ENCODE peak calls at places on chromosome 9, in five cellular contexts. X is mesothelial cell of epicardium, S is GM12865, R is choroid plexus epithelial cell, M is kidney. D is an unnamed sample.
A peak's percentile ranks its signal among the peaks of the same experiment; 100 is the strongest.

GRCh38 chr9:8349928-8350327 is 550.4 kb upstream of the DMAC1 start:
- DNase-seq in X (no peak), S (no peak), R (no peak), M (no peak), D (no peak)

GRCh38 chr9:94875300-94876063 is 149.0 kb downstream of the AOPEP start:
- DNase-seq in X (no peak), S (peak; percentile 52), R (no peak), M (no peak), D (no peak)

GRCh38 chr9:71743217-71743705 is 25.1 kb downstream of the CEMIP2 start:
- DNase-seq in X (no peak), S (no peak), R (peak; percentile 91), M (no peak), D (no peak)

GRCh38 chr9:83986765-83987401 is 6.3 kb downstream of the RMI1 start:
- DNase-seq in X (no peak), S (no peak), R (peak; percentile 38), M (no peak), D (no peak)

GRCh38 chr9:126335837-126336236 is 9.2 kb downstream of the MVB12B start:
- DNase-seq in X (no peak), S (no peak), R (no peak), M (no peak), D (no peak)

GRCh38 chr9:97560851-97561250 is 59.4 kb downstream of the TMOD1 start:
- DNase-seq in X (no peak), S (no peak), R (no peak), M (no peak), D (no peak)

GRCh38 chr9:116767219-116767618 is 80.1 kb downstream of the TRIM32 start:
- DNase-seq in X (no peak), S (no peak), R (no peak), M (no peak), D (no peak)

GRCh38 chr9:83198336-83198735 is 135.4 kb upstream of the RASEF start:
- DNase-seq in X (no peak), S (no peak), R (no peak), M (no peak), D (no peak)

GRCh38 chr9:106980551-106981101 is 117.7 kb downstream of the ZNF462 start:
- DNase-seq in X (no peak), S (peak; percentile 30), R (peak; percentile 39), M (no peak), D (no peak)

GRCh38 chr9:121138973-121139372 is 62.7 kb downstream of the RAB14 start:
- DNase-seq in X (no peak), S (no peak), R (no peak), M (no peak), D (no peak)

DNA sequence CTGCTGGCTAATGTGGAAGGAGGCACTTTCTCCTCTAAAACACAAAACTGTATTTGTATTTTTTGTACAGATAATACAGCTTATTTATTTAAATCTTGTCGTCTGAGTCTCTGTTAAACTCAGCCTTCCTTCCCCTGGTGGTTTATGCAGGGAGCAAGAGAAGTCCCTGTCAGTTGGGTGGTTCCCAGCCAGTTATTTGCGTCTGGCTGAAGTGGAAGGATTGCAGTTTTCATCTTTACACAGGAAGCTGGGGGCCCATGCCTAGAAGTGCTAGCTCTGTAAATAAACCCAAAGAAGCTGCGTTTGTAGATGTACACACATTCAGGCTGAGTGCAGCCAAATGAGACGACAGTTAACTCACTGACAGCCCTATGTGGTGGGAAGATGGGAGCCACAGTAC is 122.2 kb downstream of the SAXO1 start:
- DNase-seq in X (no peak), S (no peak), R (peak; percentile 65), M (no peak), D (no peak)
- TF ChIP-seq CTCF in X (no peak), S (no peak), R (peak; percentile 33), M (no peak), D (no peak)

GRCh38 chr9:85647571-85647970 is 94.2 kb downstream of the AGTPBP1 start:
- DNase-seq in X (no peak), S (peak; percentile 13), R (no peak), M (no peak), D (no peak)
- TF ChIP-seq CTCF in X (no peak), S (no peak), R (no peak), M (no peak), D (no peak)

DNA sequence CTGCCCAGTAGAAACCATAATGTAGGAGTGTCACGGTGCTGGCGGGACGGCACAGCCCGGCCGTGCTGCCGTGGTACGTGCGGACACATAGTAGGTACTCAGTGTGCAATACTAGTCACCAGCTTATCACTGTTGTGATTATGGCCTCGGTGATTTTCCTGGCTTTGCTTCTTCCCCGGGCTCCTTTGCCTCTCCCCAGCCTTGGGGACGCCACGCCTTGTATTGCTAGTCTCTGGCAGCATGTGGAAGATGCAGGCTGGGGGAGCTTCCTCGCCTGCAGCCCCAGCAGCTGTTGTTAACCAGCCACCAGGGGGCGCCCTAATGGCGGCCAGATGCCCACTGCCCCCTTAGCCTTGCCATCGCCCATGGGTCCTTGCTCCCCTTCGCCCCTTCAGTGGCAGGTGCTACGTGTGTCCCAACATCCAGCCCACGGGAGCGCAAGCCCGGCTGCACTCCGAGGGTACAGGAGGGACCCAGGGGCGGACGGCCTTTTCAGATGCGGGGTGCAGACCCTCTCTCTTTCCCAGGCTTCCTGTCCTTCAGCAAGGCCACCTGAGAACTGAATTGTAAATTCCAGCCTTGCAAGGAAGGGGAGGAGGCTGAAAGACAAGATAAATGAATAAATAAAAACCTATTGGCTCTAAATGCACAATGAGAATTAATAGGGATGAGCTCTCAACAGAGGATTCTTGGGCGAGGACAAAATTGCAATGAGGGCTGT is 8.0 kb downstream of the NTNG2 start:
- DNase-seq in X (peak; percentile 57), S (peak; percentile 70), R (peak; percentile 69), M (no peak), D (no peak)
- TF ChIP-seq CTCF in X (peak; percentile 93), S (peak; percentile 85), R (peak; percentile 88), M (peak; percentile 62), D (peak; percentile 91)

GRCh38 chr9:124357591-124358361 is 57.5 kb downstream of the PSMB7 start:
- DNase-seq in X (no peak), S (peak; percentile 19), R (peak; percentile 33), M (peak; percentile 64), D (no peak)
- TF ChIP-seq CTCF in X (no peak), S (peak; percentile 11), R (peak; percentile 22), M (no peak), D (peak; percentile 55)

D was measured in chondrocyte.